ENCODE peak calls at places on chromosomes 6 and 20, in seven cellular contexts. B, K, J, E, C, T and L are unnamed samples.

GRCh38 chr6:118810420-118811027 is 83.4 kb upstream of the ASF1A start:
- DNase-seq in B (no peak), K (no peak), J (no peak), E (no peak), C (no peak), T (no peak), L (peak; percentile 8)

GRCh38 chr6:138795809-138796469 is at the start of gene ECT2L:
- DNase-seq in B (no peak), K (no peak), J (no peak), E (peak; percentile 8), C (peak; percentile 89), T (no peak), L (peak; percentile 32)

GRCh38 chr6:122722746-122723145 is 56.8 kb upstream of the FABP7 start:
- DNase-seq in B (no peak), K (no peak), J (no peak), E (no peak), C (no peak), T (no peak), L (no peak)

GRCh38 chr6:4510317-4510716 is 265.9 kb upstream of the CDYL start:
- DNase-seq in B (no peak), K (no peak), J (no peak), E (no peak), C (no peak), T (no peak), L (no peak)

GRCh38 chr6:1620504-1621327 is 11.0 kb downstream of the FOXC1 start:
- DNase-seq in B (no peak), K (no peak), J (no peak), E (no peak), C (no peak), T (no peak), L (no peak)

GRCh38 chr20:9149087-9149486 is 80.2 kb downstream of the PLCB4 start:
- DNase-seq in B (no peak), K (peak; percentile 68), J (no peak), E (no peak), C (no peak), T (no peak), L (no peak)

GRCh38 chr6:158322724-158323560 is 10.7 kb downstream of the TULP4 start:
- DNase-seq in B (peak; percentile 97), K (peak; percentile 33), J (no peak), E (no peak), C (no peak), T (peak; percentile 45), L (no peak)

GRCh38 chr20:9989066-9989724 is 45.6 kb upstream of the ANKEF1 start:
- DNase-seq in B (no peak), K (no peak), J (no peak), E (no peak), C (no peak), T (no peak), L (no peak)

GRCh38 chr20:49276201-49276894 is 1.5 kb downstream of the ZNFX1 start:
- DNase-seq in B (no peak), K (no peak), J (no peak), E (no peak), C (no peak), T (no peak), L (no peak)

GRCh38 chr6:40778186-40778585 is 191.0 kb upstream of the LRFN2 start:
- DNase-seq in B (no peak), K (no peak), J (peak; percentile 18), E (no peak), C (no peak), T (no peak), L (no peak)

GRCh38 chr6:169251822-169252804 is 1.5 kb downstream of the THBS2 start:
- DNase-seq in B (no peak), K (no peak), J (no peak), E (no peak), C (peak; percentile 56), T (no peak), L (no peak)

GRCh38 chr20:25484224-25484846 is 76.9 kb downstream of the GINS1 start:
- DNase-seq in B (no peak), K (no peak), J (no peak), E (no peak), C (no peak), T (no peak), L (no peak)

GRCh38 chr20:59385461-59385860 is 85.0 kb downstream of the EDN3 start:
- DNase-seq in B (no peak), K (no peak), J (no peak), E (no peak), C (peak; percentile 50), T (no peak), L (peak; percentile 48)

GRCh38 chr20:14712302-14712739 is 374.9 kb upstream of the FLRT3 start:
- DNase-seq in B (no peak), K (no peak), J (no peak), E (no peak), C (no peak), T (no peak), L (no peak)

GRCh38 chr6:26217714-26218075 is 130.5 kb downstream of the HFE start:
- DNase-seq in B (no peak), K (no peak), J (no peak), E (no peak), C (no peak), T (no peak), L (no peak)

GRCh38 chr6:81722503-81723223 is 29.8 kb downstream of the TENT5A start:
- DNase-seq in B (no peak), K (no peak), J (no peak), E (no peak), C (no peak), T (no peak), L (no peak)

GRCh38 chr6:111794716-111795452 is 78.4 kb downstream of the FYN start:
- DNase-seq in B (peak; percentile 81), K (no peak), J (no peak), E (no peak), C (no peak), T (no peak), L (no peak)

GRCh38 chr20:51116765-51117686 is 94.1 kb upstream of the KCNG1 start:
- DNase-seq in B (no peak), K (peak; percentile 21), J (no peak), E (no peak), C (no peak), T (no peak), L (no peak)

GRCh38 chr6:137001287-137001976 is 43.3 kb downstream of the IL20RA start:
- DNase-seq in B (peak; percentile 85), K (no peak), J (peak; percentile 74), E (no peak), C (peak; percentile 62), T (no peak), L (no peak)

GRCh38 chr20:34701405-34702085 is 2.6 kb upstream of the TP53INP2 start:
- DNase-seq in B (peak; percentile 52), K (no peak), J (no peak), E (no peak), C (no peak), T (no peak), L (no peak)

GRCh38 chr6:111625511-111626331 is 20.0 kb upstream of the TRAF3IP2 start:
- DNase-seq in B (no peak), K (no peak), J (no peak), E (peak; percentile 52), C (no peak), T (no peak), L (no peak)

GRCh38 chr6:96468681-96469224 is 52.9 kb upstream of the UFL1 start:
- DNase-seq in B (no peak), K (no peak), J (no peak), E (no peak), C (no peak), T (no peak), L (no peak)

GRCh38 chr20:61761453-61762207 is 304.1 kb downstream of the TAF4 start:
- DNase-seq in B (no peak), K (no peak), J (no peak), E (no peak), C (no peak), T (no peak), L (no peak)

GRCh38 chr6:31204751-31205145 is 34.3 kb upstream of the POU5F1 start:
- DNase-seq in B (no peak), K (no peak), J (no peak), E (no peak), C (no peak), T (no peak), L (no peak)
- H3K4me3 ChIP-seq in B (no peak overlapping the region), K (no peak overlapping the region), J (no peak overlapping the region), E (no peak overlapping the region), C (no peak overlapping the region), T (peak overlapping the region; percentile 67), L (no peak overlapping the region)

DNA sequence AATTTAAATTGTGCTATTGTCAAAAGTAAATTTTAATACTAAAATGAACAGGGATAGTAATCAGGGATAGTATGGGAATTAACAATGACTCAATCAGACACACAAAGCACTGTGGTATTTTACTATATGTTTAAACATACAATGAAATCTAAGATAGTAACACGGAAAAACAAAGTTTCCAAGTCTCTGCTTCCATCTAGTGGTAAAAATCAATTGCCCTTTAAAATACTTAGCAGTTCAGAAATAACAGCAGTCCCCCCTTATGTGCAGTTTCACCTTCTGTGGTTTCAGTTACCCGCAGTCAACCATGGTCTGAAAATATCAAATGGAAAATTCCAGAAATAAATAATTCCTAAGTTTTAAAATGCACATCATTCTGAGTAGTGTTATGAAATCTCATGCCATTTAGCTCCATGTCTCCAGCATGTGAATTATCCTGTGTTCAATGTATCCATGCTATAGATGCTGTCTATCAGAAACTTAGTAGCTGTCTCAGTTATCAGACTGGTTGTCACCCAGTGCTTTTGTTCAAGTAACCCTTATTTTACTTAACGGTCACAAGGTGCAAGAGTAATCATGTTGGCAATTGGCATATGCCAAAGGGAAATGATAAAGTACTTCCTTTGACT is 58.5 kb downstream of the AHI1 start:
- DNase-seq in B (peak; percentile 30), K (peak; percentile 39), J (no peak), E (peak; percentile 2), C (no peak), T (peak; percentile 17), L (no peak)
- TF ChIP-seq YY1 in B (no peak), K (no peak), J (no peak), E (no peak), C (no peak), T (no peak), L (no peak)

GRCh38 chr6:149158076-149158475 is 159.4 kb upstream of the TAB2 start:
- DNase-seq in B (no peak), K (no peak), J (no peak), E (no peak), C (no peak), T (no peak), L (no peak)
- H3K4me3 ChIP-seq in B (no peak overlapping the region), K (no peak overlapping the region), J (no peak overlapping the region), E (no peak overlapping the region), C (no peak overlapping the region), T (no peak overlapping the region), L (no peak overlapping the region)

DNA sequence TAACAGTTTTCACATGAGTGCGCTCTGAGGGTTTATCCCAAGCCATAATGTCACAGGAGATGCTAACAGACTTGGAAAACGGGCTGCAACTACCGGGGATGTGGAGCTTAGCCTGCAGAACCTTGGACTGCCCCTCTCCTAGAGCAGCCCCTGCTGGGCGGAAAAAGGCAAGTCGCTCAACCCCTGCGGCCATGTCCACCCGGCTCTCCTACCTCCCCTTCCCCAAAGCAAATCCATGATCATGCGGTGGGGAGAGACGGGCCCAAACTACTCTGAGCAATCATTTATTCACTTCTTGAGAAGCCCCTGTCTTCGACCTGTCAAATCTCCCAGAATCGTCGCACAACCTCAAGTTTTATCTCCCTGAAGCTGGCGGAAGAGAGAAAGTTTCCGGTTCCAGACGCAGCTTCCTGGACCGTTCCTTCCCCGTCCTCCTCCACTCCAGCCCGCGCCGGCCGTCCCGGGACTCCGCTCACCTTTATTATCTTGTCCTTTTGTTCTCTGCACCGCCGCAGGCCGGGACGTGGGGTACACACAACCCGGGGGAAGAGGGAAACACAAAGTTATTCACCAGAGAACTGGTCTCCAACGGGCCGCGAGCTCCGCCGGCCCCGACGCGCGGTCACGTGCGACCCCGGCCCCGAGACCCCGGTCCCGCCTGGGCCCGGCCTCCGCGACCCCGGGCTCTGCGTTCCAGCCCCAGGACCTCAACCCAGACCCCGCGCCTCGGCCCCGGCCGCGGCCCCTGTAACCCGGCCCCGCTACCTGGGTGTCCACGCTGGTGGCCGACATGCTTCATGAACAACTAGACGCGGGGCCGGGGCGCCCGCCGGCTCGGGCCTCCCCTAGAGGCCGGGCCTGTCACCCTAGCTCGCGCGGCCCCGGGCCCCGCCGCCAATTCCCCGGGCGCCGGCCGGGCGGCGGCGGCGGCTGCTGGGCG is 560 bp downstream of the YTHDF1 start:
- DNase-seq in B (peak; percentile 79), K (peak; percentile 50), J (no peak), E (peak; percentile 81), C (no peak), T (no peak), L (no peak)
- TF ChIP-seq YY1 in B (peak; percentile 78), K (no peak), J (peak; percentile 35), E (no peak), C (peak; percentile 59), T (peak; percentile 86), L (no peak)